ENCODE peak calls at places on chromosomes 5 and 9, in eight cellular contexts. One of them, this sample, is unnamed.
A peak's percentile ranks its signal among the peaks of the same experiment; 100 is the strongest.

GRCh38 chr5:150484964-150485769 is 22.8 kb upstream of the NDST1 start:
- DNase-seq in HCT116: no peak
- DNase-seq in tibial artery: no peak
- DNase-seq in neuronal stem cell: peak; percentile 49
- DNase-seq in psoas muscle: no peak
- DNase-seq in left ventricle myocardium inferior: no peak
- DNase-seq in colonic mucosa: no peak
- DNase-seq in HepG2: peak; percentile 39
- DNase-seq in this sample: no peak

GRCh38 chr5:27491746-27492439 is 453.5 kb upstream of the CDH9 start:
- DNase-seq in HCT116: no peak
- DNase-seq in tibial artery: no peak
- DNase-seq in neuronal stem cell: no peak
- DNase-seq in psoas muscle: no peak
- DNase-seq in left ventricle myocardium inferior: no peak
- DNase-seq in colonic mucosa: no peak
- DNase-seq in HepG2: no peak
- DNase-seq in this sample: no peak

GRCh38 chr9:12774861-12775367 is at the start of gene LURAP1L:
- DNase-seq in HCT116: peak; percentile 70
- DNase-seq in tibial artery: peak; percentile 60
- DNase-seq in neuronal stem cell: peak; percentile 49
- DNase-seq in psoas muscle: no peak
- DNase-seq in left ventricle myocardium inferior: peak; percentile 20
- DNase-seq in colonic mucosa: peak; percentile 77
- DNase-seq in HepG2: peak; percentile 70
- DNase-seq in this sample: peak; percentile 47

GRCh38 chr5:5092149-5092548 is 48.0 kb upstream of the ADAMTS16 start:
- DNase-seq in HCT116: no peak
- DNase-seq in tibial artery: no peak
- DNase-seq in neuronal stem cell: no peak
- DNase-seq in psoas muscle: no peak
- DNase-seq in left ventricle myocardium inferior: no peak
- DNase-seq in colonic mucosa: no peak
- DNase-seq in HepG2: no peak
- DNase-seq in this sample: no peak

GRCh38 chr9:70042461-70043215 is 1.0 kb upstream of the MAMDC2 start:
- DNase-seq in HCT116: no peak
- DNase-seq in tibial artery: no peak
- DNase-seq in neuronal stem cell: no peak
- DNase-seq in psoas muscle: no peak
- DNase-seq in left ventricle myocardium inferior: no peak
- DNase-seq in colonic mucosa: no peak
- DNase-seq in HepG2: no peak
- DNase-seq in this sample: no peak

GRCh38 chr5:135974019-135974600 is 19.3 kb upstream of the LECT2 start:
- DNase-seq in HCT116: no peak
- DNase-seq in tibial artery: no peak
- DNase-seq in neuronal stem cell: no peak
- DNase-seq in psoas muscle: no peak
- DNase-seq in left ventricle myocardium inferior: no peak
- DNase-seq in colonic mucosa: no peak
- DNase-seq in HepG2: peak; percentile 69
- DNase-seq in this sample: no peak

GRCh38 chr5:66959668-66960067 is 236.9 kb downstream of the CD180 start:
- DNase-seq in HCT116: no peak
- DNase-seq in tibial artery: no peak
- DNase-seq in neuronal stem cell: no peak
- DNase-seq in psoas muscle: no peak
- DNase-seq in left ventricle myocardium inferior: no peak
- DNase-seq in colonic mucosa: no peak
- DNase-seq in HepG2: peak; percentile 35
- DNase-seq in this sample: no peak

GRCh38 chr5:14829396-14829795 is 42.2 kb downstream of the ANKH start:
- DNase-seq in HCT116: no peak
- DNase-seq in tibial artery: no peak
- DNase-seq in neuronal stem cell: no peak
- DNase-seq in psoas muscle: no peak
- DNase-seq in left ventricle myocardium inferior: no peak
- DNase-seq in colonic mucosa: no peak
- DNase-seq in HepG2: no peak
- DNase-seq in this sample: no peak

GRCh38 chr5:24642022-24642421 is 2.8 kb downstream of the CDH10 start:
- DNase-seq in HCT116: no peak
- DNase-seq in tibial artery: no peak
- DNase-seq in neuronal stem cell: no peak
- DNase-seq in psoas muscle: no peak
- DNase-seq in left ventricle myocardium inferior: no peak
- DNase-seq in colonic mucosa: no peak
- DNase-seq in HepG2: peak; percentile 16
- DNase-seq in this sample: no peak

GRCh38 chr5:93423333-93423714 is 157.7 kb downstream of the NR2F1-AS1 start:
- DNase-seq in HCT116: no peak
- DNase-seq in tibial artery: no peak
- DNase-seq in neuronal stem cell: no peak
- DNase-seq in psoas muscle: no peak
- DNase-seq in left ventricle myocardium inferior: no peak
- DNase-seq in colonic mucosa: no peak
- DNase-seq in HepG2: no peak
- DNase-seq in this sample: no peak
- H3K4me1 ChIP-seq in HCT116: no peaks in the 10 kb centered on the region
- H3K4me1 ChIP-seq in tibial artery: no peaks in the 10 kb centered on the region
- H3K4me1 ChIP-seq in neuronal stem cell: peaks cover 23% of the 10 kb centered on the region
- H3K4me1 ChIP-seq in psoas muscle: no peaks in the 10 kb centered on the region
- H3K4me1 ChIP-seq in left ventricle myocardium inferior: no peaks in the 10 kb centered on the region
- H3K4me1 ChIP-seq in colonic mucosa: no peaks in the 10 kb centered on the region
- H3K4me1 ChIP-seq in HepG2: peaks cover 8% of the 10 kb centered on the region
- H3K4me1 ChIP-seq in this sample: peaks cover 4% of the 10 kb centered on the region

DNA sequence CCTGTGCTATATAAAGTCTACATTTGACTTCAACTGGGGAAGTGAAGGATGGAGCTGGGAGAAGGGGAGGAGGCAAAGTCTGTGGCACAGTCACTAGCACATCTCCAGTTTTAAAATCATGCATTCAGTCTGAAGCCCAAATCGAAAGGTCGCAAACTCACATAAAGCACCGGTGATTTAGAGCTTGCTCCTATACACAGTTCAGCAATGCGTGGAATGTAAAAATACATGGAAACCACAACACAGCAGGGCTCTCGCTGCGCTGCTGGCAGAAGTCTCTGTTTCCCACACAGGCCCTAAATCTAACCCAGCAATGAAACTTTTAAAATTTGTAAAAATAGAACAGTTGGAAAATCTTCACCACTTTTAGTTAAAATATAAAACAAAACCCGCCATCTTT is 68.2 kb downstream of the EBF1 start:
- DNase-seq in HCT116: no peak
- DNase-seq in tibial artery: no peak
- DNase-seq in neuronal stem cell: no peak
- DNase-seq in psoas muscle: no peak
- DNase-seq in left ventricle myocardium inferior: no peak
- DNase-seq in colonic mucosa: no peak
- DNase-seq in HepG2: no peak
- DNase-seq in this sample: no peak
- H3K4me1 ChIP-seq in HCT116: no peaks in the 10 kb centered on the region
- H3K4me1 ChIP-seq in tibial artery: peaks cover 50% of the 10 kb centered on the region
- H3K4me1 ChIP-seq in neuronal stem cell: peaks cover 18% of the 10 kb centered on the region
- H3K4me1 ChIP-seq in psoas muscle: peaks cover 4% of the 10 kb centered on the region
- H3K4me1 ChIP-seq in left ventricle myocardium inferior: peaks cover 62% of the 10 kb centered on the region
- H3K4me1 ChIP-seq in colonic mucosa: no peaks in the 10 kb centered on the region
- H3K4me1 ChIP-seq in HepG2: no peaks in the 10 kb centered on the region
- H3K4me1 ChIP-seq in this sample: no peaks in the 10 kb centered on the region

DNA sequence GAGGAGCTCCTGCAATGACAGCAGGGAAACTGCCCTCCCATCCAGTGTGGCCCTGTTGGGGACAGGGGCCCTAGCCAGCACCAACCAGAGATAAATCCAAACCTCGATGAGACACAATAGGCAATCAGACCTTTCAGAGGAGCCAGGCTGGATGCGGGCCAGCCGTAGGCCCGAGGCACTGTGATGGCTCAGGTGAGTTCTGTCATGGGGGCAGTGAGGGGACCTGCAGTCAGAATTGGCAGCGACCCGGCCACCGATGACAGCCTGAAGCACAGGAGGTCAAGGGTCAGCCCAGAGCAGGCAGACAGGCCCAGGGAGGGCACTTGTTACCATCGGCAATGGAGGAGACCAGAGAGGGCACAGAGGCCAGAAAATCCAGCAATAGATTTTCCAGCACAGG is 90.8 kb downstream of the FRMD3 start:
- DNase-seq in HCT116: no peak
- DNase-seq in tibial artery: no peak
- DNase-seq in neuronal stem cell: no peak
- DNase-seq in psoas muscle: no peak
- DNase-seq in left ventricle myocardium inferior: no peak
- DNase-seq in colonic mucosa: no peak
- DNase-seq in HepG2: no peak
- DNase-seq in this sample: no peak
- H3K4me1 ChIP-seq in HCT116: no peaks in the 10 kb centered on the region
- H3K4me1 ChIP-seq in tibial artery: peaks cover 21% of the 10 kb centered on the region
- H3K4me1 ChIP-seq in neuronal stem cell: peaks cover 1% of the 10 kb centered on the region
- H3K4me1 ChIP-seq in psoas muscle: no peaks in the 10 kb centered on the region
- H3K4me1 ChIP-seq in left ventricle myocardium inferior: peaks cover 64% of the 10 kb centered on the region
- H3K4me1 ChIP-seq in colonic mucosa: no peaks in the 10 kb centered on the region
- H3K4me1 ChIP-seq in HepG2: peaks cover 8% of the 10 kb centered on the region
- H3K4me1 ChIP-seq in this sample: peaks cover 3% of the 10 kb centered on the region

GRCh38 chr9:137304383-137305059 is 2.5 kb upstream of the NRARP start:
- DNase-seq in HCT116: no peak
- DNase-seq in tibial artery: no peak
- DNase-seq in neuronal stem cell: no peak
- DNase-seq in psoas muscle: no peak
- DNase-seq in left ventricle myocardium inferior: peak; percentile 15
- DNase-seq in colonic mucosa: peak; percentile 53
- DNase-seq in HepG2: no peak
- DNase-seq in this sample: no peak
- H3K4me1 ChIP-seq in HCT116: peaks cover 49% of the 10 kb centered on the region
- H3K4me1 ChIP-seq in tibial artery: peaks cover 41% of the 10 kb centered on the region
- H3K4me1 ChIP-seq in neuronal stem cell: peaks cover 47% of the 10 kb centered on the region
- H3K4me1 ChIP-seq in psoas muscle: peaks cover 33% of the 10 kb centered on the region
- H3K4me1 ChIP-seq in left ventricle myocardium inferior: peaks cover 73% of the 10 kb centered on the region
- H3K4me1 ChIP-seq in colonic mucosa: peaks cover 41% of the 10 kb centered on the region
- H3K4me1 ChIP-seq in HepG2: peaks cover 61% of the 10 kb centered on the region
- H3K4me1 ChIP-seq in this sample: peaks cover 53% of the 10 kb centered on the region

GRCh38 chr9:134355561-134356278 is 29.5 kb downstream of the RXRA start:
- DNase-seq in HCT116: no peak
- DNase-seq in tibial artery: no peak
- DNase-seq in neuronal stem cell: no peak
- DNase-seq in psoas muscle: no peak
- DNase-seq in left ventricle myocardium inferior: no peak
- DNase-seq in colonic mucosa: peak; percentile 84
- DNase-seq in HepG2: no peak
- DNase-seq in this sample: no peak
- H3K4me1 ChIP-seq in HCT116: peaks cover 25% of the 10 kb centered on the region
- H3K4me1 ChIP-seq in tibial artery: peaks cover 38% of the 10 kb centered on the region
- H3K4me1 ChIP-seq in neuronal stem cell: peaks cover 18% of the 10 kb centered on the region
- H3K4me1 ChIP-seq in psoas muscle: peaks cover 100% of the 10 kb centered on the region
- H3K4me1 ChIP-seq in left ventricle myocardium inferior: peaks cover 100% of the 10 kb centered on the region
- H3K4me1 ChIP-seq in colonic mucosa: peaks cover 35% of the 10 kb centered on the region
- H3K4me1 ChIP-seq in HepG2: peaks cover 61% of the 10 kb centered on the region
- H3K4me1 ChIP-seq in this sample: peaks cover 47% of the 10 kb centered on the region

GRCh38 chr5:17256171-17256570 is 38.7 kb downstream of the BASP1 start:
- DNase-seq in HCT116: no peak
- DNase-seq in tibial artery: no peak
- DNase-seq in neuronal stem cell: no peak
- DNase-seq in psoas muscle: no peak
- DNase-seq in left ventricle myocardium inferior: no peak
- DNase-seq in colonic mucosa: no peak
- DNase-seq in HepG2: no peak
- DNase-seq in this sample: no peak
- H3K4me1 ChIP-seq in HCT116: no peaks in the 10 kb centered on the region
- H3K4me1 ChIP-seq in tibial artery: peaks cover 3% of the 10 kb centered on the region
- H3K4me1 ChIP-seq in neuronal stem cell: peaks cover 3% of the 10 kb centered on the region
- H3K4me1 ChIP-seq in psoas muscle: no peaks in the 10 kb centered on the region
- H3K4me1 ChIP-seq in left ventricle myocardium inferior: no peaks in the 10 kb centered on the region
- H3K4me1 ChIP-seq in colonic mucosa: peaks cover 12% of the 10 kb centered on the region
- H3K4me1 ChIP-seq in HepG2: no peaks in the 10 kb centered on the region
- H3K4me1 ChIP-seq in this sample: no peaks in the 10 kb centered on the region

GRCh38 chr5:68248896-68249295 is 33.3 kb downstream of the PIK3R1 start:
- DNase-seq in HCT116: no peak
- DNase-seq in tibial artery: no peak
- DNase-seq in neuronal stem cell: no peak
- DNase-seq in psoas muscle: no peak
- DNase-seq in left ventricle myocardium inferior: no peak
- DNase-seq in colonic mucosa: no peak
- DNase-seq in HepG2: no peak
- DNase-seq in this sample: no peak

GRCh38 chr5:68249520-68249919 is 34.0 kb downstream of the PIK3R1 start:
- DNase-seq in HCT116: no peak
- DNase-seq in tibial artery: no peak
- DNase-seq in neuronal stem cell: no peak
- DNase-seq in psoas muscle: no peak
- DNase-seq in left ventricle myocardium inferior: no peak
- DNase-seq in colonic mucosa: no peak
- DNase-seq in HepG2: no peak
- DNase-seq in this sample: no peak

GRCh38 chr5:68247627-68248026 is 32.1 kb downstream of the PIK3R1 start:
- DNase-seq in HCT116: no peak
- DNase-seq in tibial artery: no peak
- DNase-seq in neuronal stem cell: no peak
- DNase-seq in psoas muscle: no peak
- DNase-seq in left ventricle myocardium inferior: no peak
- DNase-seq in colonic mucosa: no peak
- DNase-seq in HepG2: no peak
- DNase-seq in this sample: no peak

GRCh38 chr5:68245325-68245724 is 29.8 kb downstream of the PIK3R1 start:
- DNase-seq in HCT116: no peak
- DNase-seq in tibial artery: no peak
- DNase-seq in neuronal stem cell: peak; percentile 15
- DNase-seq in psoas muscle: no peak
- DNase-seq in left ventricle myocardium inferior: no peak
- DNase-seq in colonic mucosa: no peak
- DNase-seq in HepG2: no peak
- DNase-seq in this sample: no peak

DNA sequence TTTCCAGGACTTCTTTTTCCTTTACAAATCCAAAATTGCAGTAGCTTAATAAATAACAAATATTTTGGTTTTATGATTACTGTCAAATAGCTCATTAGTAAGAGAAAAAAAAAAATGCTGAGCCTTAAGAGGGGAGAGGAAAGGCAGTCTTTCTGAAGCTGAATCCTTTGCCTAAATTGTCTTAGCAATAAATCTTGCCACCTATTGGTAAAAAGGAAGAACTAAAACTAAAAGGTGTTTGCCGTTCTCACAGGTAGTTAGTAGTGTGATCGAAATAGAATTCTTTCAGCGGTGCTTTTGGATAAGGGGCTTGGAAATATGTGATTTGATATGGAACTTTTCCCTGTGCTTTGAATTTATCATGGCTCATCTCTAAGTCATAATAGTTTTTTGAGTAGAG is 31.2 kb downstream of the PIK3R1 start:
- DNase-seq in HCT116: no peak
- DNase-seq in tibial artery: no peak
- DNase-seq in neuronal stem cell: no peak
- DNase-seq in psoas muscle: no peak
- DNase-seq in left ventricle myocardium inferior: no peak
- DNase-seq in colonic mucosa: no peak
- DNase-seq in HepG2: no peak
- DNase-seq in this sample: no peak
- H3K4me1 ChIP-seq in HCT116: no peaks in the 10 kb centered on the region
- H3K4me1 ChIP-seq in tibial artery: peaks cover 48% of the 10 kb centered on the region
- H3K4me1 ChIP-seq in neuronal stem cell: peaks cover 13% of the 10 kb centered on the region
- H3K4me1 ChIP-seq in psoas muscle: peaks cover 51% of the 10 kb centered on the region
- H3K4me1 ChIP-seq in left ventricle myocardium inferior: peaks cover 100% of the 10 kb centered on the region
- H3K4me1 ChIP-seq in colonic mucosa: no peaks in the 10 kb centered on the region
- H3K4me1 ChIP-seq in HepG2: peaks cover 15% of the 10 kb centered on the region
- H3K4me1 ChIP-seq in this sample: no peaks in the 10 kb centered on the region